ENCODE peak calls at places on chromosomes 2 and 18, in seven cellular contexts. One of them, this sample, is unnamed. For H3K36me3, the result is how much of the 10 kb centered on the place peaks cover.

GRCh38 chr2:122255924-122256323 is 500.5 kb downstream of the TSN start:
- DNase-seq in endothelial cell of umbilical vein: peak
- DNase-seq in H1: no peak
- DNase-seq in transverse colon: no peak
- DNase-seq in HCT116: no peak
- DNase-seq in SK-N-SH: no peak
- DNase-seq in prostate gland: no peak
- DNase-seq in this sample: no peak

GRCh38 chr2:134625311-134625710 is 93.5 kb downstream of the TMEM163 start:
- DNase-seq in endothelial cell of umbilical vein: no peak
- DNase-seq in H1: no peak
- DNase-seq in transverse colon: no peak
- DNase-seq in HCT116: no peak
- DNase-seq in SK-N-SH: no peak
- DNase-seq in prostate gland: no peak
- DNase-seq in this sample: no peak

GRCh38 chr18:70296289-70296688 is 7.4 kb downstream of the SOCS6 start:
- DNase-seq in endothelial cell of umbilical vein: peak
- DNase-seq in H1: no peak
- DNase-seq in transverse colon: no peak
- DNase-seq in HCT116: no peak
- DNase-seq in SK-N-SH: peak
- DNase-seq in prostate gland: no peak
- DNase-seq in this sample: no peak

GRCh38 chr2:127175821-127176354 is 44.2 kb downstream of the CYP27C1 start:
- DNase-seq in endothelial cell of umbilical vein: no peak
- DNase-seq in H1: no peak
- DNase-seq in transverse colon: peak
- DNase-seq in HCT116: no peak
- DNase-seq in SK-N-SH: no peak
- DNase-seq in prostate gland: peak
- DNase-seq in this sample: no peak

GRCh38 chr18:13136689-13137040 is 81.9 kb upstream of the LDLRAD4 start:
- DNase-seq in endothelial cell of umbilical vein: peak
- DNase-seq in H1: no peak
- DNase-seq in transverse colon: peak
- DNase-seq in HCT116: no peak
- DNase-seq in SK-N-SH: peak
- DNase-seq in prostate gland: no peak
- DNase-seq in this sample: no peak

GRCh38 chr18:68114989-68115388 is 598.5 kb upstream of the DSEL start:
- DNase-seq in endothelial cell of umbilical vein: no peak
- DNase-seq in H1: no peak
- DNase-seq in transverse colon: no peak
- DNase-seq in HCT116: no peak
- DNase-seq in SK-N-SH: no peak
- DNase-seq in prostate gland: no peak
- DNase-seq in this sample: no peak

GRCh38 chr2:65198737-65199136 is 28.9 kb upstream of the ACTR2 start:
- DNase-seq in endothelial cell of umbilical vein: no peak
- DNase-seq in H1: no peak
- DNase-seq in transverse colon: no peak
- DNase-seq in HCT116: no peak
- DNase-seq in SK-N-SH: no peak
- DNase-seq in prostate gland: no peak
- DNase-seq in this sample: no peak

GRCh38 chr2:191512202-191512601 is 165.7 kb upstream of the NABP1 start:
- DNase-seq in endothelial cell of umbilical vein: no peak
- DNase-seq in H1: no peak
- DNase-seq in transverse colon: no peak
- DNase-seq in HCT116: no peak
- DNase-seq in SK-N-SH: no peak
- DNase-seq in prostate gland: no peak
- DNase-seq in this sample: no peak

GRCh38 chr2:230866704-230867561 is 2.2 kb downstream of the ITM2C start:
- DNase-seq in endothelial cell of umbilical vein: peak
- DNase-seq in H1: no peak
- DNase-seq in transverse colon: peak
- DNase-seq in HCT116: no peak
- DNase-seq in SK-N-SH: peak
- DNase-seq in prostate gland: peak
- DNase-seq in this sample: no peak

GRCh38 chr2:230868947-230869690 is 4.4 kb downstream of the ITM2C start:
- DNase-seq in endothelial cell of umbilical vein: no peak
- DNase-seq in H1: no peak
- DNase-seq in transverse colon: no peak
- DNase-seq in HCT116: no peak
- DNase-seq in SK-N-SH: peak
- DNase-seq in prostate gland: no peak
- DNase-seq in this sample: no peak

GRCh38 chr2:230865766-230866703 is 1.3 kb downstream of the ITM2C start:
- DNase-seq in endothelial cell of umbilical vein: no peak
- DNase-seq in H1: no peak
- DNase-seq in transverse colon: peak
- DNase-seq in HCT116: no peak
- DNase-seq in SK-N-SH: peak
- DNase-seq in prostate gland: peak
- DNase-seq in this sample: peak

GRCh38 chr2:230869691-230870543 is 5.2 kb downstream of the ITM2C start:
- DNase-seq in endothelial cell of umbilical vein: no peak
- DNase-seq in H1: no peak
- DNase-seq in transverse colon: peak
- DNase-seq in HCT116: no peak
- DNase-seq in SK-N-SH: peak
- DNase-seq in prostate gland: no peak
- DNase-seq in this sample: no peak

DNA sequence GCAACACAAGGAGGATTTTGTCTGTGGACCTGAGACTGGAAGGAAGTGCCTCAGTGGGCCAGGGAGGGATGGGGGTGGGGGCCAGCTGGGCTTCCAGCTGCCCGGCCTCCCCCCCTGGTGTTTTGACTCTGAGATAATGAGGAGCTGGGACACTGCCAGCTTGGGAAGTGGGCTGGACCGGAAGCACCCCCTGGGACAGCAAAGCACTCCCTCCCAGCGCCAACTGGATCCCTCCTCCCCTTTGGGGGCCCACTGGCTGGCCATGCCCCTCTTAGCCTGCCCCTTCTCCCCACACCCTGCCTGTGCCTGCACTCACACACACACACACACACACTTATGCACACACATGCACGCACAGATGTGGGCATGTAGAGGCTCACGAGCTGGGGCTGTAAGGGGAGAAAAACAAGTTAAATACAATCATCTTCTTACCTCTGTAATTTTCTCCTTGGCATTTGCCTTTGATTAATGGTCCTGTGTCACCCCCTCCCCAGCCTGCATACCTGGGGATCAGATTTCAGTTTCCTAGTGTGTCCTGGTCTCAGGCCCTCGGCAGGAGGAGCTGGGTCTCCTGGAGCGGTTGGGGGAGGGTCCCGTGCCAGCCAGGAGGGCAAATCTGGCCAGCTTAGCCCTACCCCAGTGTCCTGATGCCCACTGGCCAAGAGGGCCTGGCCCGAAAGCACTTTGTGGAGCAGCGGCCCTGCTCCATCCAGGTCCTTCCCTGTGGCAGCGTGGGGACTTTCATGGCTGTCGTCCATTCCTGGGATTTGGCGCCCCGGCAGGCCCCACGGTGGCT is 3.6 kb downstream of the ITM2C start:
- DNase-seq in endothelial cell of umbilical vein: no peak
- DNase-seq in H1: no peak
- DNase-seq in transverse colon: peak
- DNase-seq in HCT116: no peak
- DNase-seq in SK-N-SH: peak
- DNase-seq in prostate gland: no peak
- DNase-seq in this sample: no peak
- TF ChIP-seq POLR2AphosphoS5 in endothelial cell of umbilical vein: no peak
- TF ChIP-seq POLR2AphosphoS5 in H1: no peak
- TF ChIP-seq POLR2AphosphoS5 in transverse colon: no peak
- TF ChIP-seq POLR2AphosphoS5 in HCT116: no peak
- TF ChIP-seq POLR2AphosphoS5 in SK-N-SH: no peak
- TF ChIP-seq POLR2AphosphoS5 in prostate gland: no peak
- TF ChIP-seq POLR2AphosphoS5 in this sample: no peak

DNA sequence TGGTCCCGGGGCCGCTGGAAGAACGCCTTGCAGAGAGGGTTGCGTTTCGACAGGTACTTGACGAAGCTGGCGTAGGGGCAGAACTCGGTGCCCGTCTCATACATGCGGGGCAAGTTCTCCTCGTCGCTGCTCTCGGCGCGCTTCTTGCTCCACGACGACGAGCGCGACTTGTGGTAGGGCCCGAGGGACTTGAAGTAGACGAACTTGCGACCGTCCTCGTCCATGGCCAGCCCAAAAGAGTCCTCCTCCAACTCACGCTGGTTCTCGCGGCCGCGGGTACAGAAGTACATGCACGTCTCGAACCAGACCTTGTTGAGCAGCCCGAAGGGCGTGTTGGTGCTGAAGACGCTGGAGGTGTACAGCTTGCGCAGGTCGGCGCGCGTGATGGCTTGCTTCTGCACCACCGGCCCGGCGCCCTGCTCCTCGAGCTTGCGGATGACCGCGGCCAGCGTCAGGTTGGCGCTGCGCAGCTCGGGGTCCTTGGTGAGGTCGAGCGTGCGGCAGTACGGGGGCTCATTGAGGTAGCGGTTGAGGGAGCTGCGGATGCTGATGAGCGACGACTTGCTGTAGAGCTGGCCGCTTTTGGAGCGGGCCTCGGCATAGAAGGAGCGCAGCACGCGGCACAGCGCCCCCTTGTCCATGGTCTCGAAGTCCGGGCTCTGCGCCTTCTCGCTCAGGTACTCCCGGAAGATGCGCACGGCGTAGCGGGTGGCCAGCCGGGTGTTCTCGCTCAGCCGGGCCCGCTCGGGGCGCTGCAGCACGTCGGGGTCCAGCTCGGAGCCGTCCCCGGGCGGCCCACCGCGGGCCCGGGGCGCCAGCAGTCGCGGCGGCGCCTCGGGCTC is 830 bp downstream of the KCTD1 start:
- DNase-seq in endothelial cell of umbilical vein: peak
- DNase-seq in H1: no peak
- DNase-seq in transverse colon: peak
- DNase-seq in HCT116: no peak
- DNase-seq in SK-N-SH: peak
- DNase-seq in prostate gland: peak
- DNase-seq in this sample: peak
- TF ChIP-seq CTCF in endothelial cell of umbilical vein: peak
- TF ChIP-seq CTCF in H1: peak
- TF ChIP-seq CTCF in transverse colon: peak
- TF ChIP-seq CTCF in HCT116: no peak
- TF ChIP-seq CTCF in SK-N-SH: peak
- TF ChIP-seq CTCF in prostate gland: peak
- TF ChIP-seq CTCF in this sample: no peak

DNA sequence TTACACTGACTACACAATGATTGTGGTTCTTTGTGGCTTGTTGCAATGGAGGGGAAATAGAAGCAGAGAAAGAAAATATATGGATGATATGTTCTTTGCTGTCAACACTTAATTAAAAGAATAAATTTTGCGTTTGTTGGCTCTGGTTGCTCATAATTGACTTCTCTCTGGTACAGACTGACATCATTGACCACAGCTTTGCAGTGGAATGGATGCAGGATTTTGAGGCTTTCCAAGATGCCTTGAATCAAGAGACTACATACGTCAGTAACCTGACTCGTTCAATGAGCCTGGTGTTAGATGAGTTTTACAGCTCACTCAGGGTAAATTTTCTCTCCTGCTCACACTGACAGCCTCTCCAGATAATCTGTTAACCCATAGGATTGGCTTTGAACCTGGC is 9.9 kb downstream of the GPN1 start:
- DNase-seq in endothelial cell of umbilical vein: no peak
- DNase-seq in H1: no peak
- DNase-seq in transverse colon: no peak
- DNase-seq in HCT116: no peak
- DNase-seq in SK-N-SH: no peak
- DNase-seq in prostate gland: no peak
- DNase-seq in this sample: no peak
- H3K36me3 ChIP-seq in endothelial cell of umbilical vein: under half
- H3K36me3 ChIP-seq in H1: under half
- H3K36me3 ChIP-seq in transverse colon: half or more
- H3K36me3 ChIP-seq in HCT116: half or more
- H3K36me3 ChIP-seq in SK-N-SH: half or more
- H3K36me3 ChIP-seq in prostate gland: under half
- H3K36me3 ChIP-seq in this sample: under half

DNA sequence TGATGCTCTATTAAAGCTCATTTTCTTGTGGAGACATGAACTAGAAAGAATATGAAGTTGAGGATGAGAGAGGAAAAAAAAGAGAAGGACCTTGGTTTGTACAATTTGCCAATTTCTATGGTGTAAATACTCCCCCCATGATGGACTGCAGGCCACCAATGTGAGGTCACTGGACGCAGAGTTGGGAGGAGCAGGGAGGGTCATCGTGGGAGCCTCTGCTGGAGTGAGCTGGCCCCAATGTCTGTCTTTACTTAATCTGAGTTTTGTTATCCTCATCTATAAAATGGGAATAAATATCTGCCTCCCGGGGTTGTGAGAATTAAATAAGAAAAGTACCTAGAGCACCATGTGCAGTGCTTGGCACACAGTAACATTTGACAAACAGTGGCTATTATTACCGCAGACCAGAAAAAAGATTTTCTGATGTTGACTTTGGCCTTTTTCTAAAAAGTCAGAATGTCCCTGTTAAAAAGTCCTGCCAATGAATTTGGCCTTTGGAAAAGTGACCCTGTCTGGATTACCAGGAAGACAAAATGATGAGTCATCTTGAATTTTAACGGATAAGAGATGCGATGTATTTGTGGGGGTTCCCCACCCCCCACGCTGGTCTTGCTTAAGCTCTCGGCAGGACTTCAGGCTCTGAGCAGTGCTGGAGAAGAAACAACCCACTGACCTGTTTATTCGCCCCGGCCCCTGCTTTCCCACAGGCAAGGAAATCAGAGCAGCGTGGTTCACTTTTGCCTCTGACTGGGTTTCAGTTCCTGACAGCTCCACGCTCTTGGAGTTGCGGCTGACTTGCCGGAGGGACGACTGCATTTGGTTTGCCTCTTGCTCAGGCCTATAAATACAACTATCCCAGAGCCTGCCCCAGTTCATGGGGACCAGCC is 50.3 kb upstream of the FOSL2 start:
- DNase-seq in endothelial cell of umbilical vein: peak
- DNase-seq in H1: no peak
- DNase-seq in transverse colon: peak
- DNase-seq in HCT116: no peak
- DNase-seq in SK-N-SH: no peak
- DNase-seq in prostate gland: peak
- DNase-seq in this sample: no peak
- TF ChIP-seq POLR2AphosphoS5 in endothelial cell of umbilical vein: peak
- TF ChIP-seq POLR2AphosphoS5 in H1: no peak
- TF ChIP-seq POLR2AphosphoS5 in transverse colon: no peak
- TF ChIP-seq POLR2AphosphoS5 in HCT116: no peak
- TF ChIP-seq POLR2AphosphoS5 in SK-N-SH: no peak
- TF ChIP-seq POLR2AphosphoS5 in prostate gland: peak
- TF ChIP-seq POLR2AphosphoS5 in this sample: peak

This sample was measured in breast epithelium.